ENCODE peak calls at places on chromosome 11, in seven cellular contexts. R is suprapubic skin, Z is upper lobe of right lung, H is GM10248, A is endothelial cell, Q is AG04449, M is dorsolateral prefrontal cortex. D is an unnamed sample.
A peak's percentile ranks its signal among the peaks of the same experiment; 100 is the strongest.

GRCh38 chr11:102592634-102593581 is 32.2 kb downstream of the MMP20 start:
- DNase-seq in A (no peak), Z (no peak), Q (no peak), R (no peak), H (no peak), M (no peak), D (no peak)

GRCh38 chr11:78384231-78384630 is 33.4 kb downstream of the GAB2 start:
- DNase-seq in H (no peak), A (no peak), Q (no peak), M (no peak), Z (no peak), R (no peak), D (no peak)

GRCh38 chr11:76587810-76588454 is 82.6 kb downstream of the LRRC32 start:
- DNase-seq in Q (no peak), H (no peak), Z (no peak), A (no peak), M (no peak), R (no peak), D (no peak)

GRCh38 chr11:111918390-111919256 is at the start of gene C11orf52:
- DNase-seq in Z (peak; percentile 82), R (peak; percentile 75), M (no peak), Q (no peak), A (peak; percentile 55), H (no peak), D (no peak)

GRCh38 chr11:95703059-95703458 is 86.5 kb downstream of the FAM76B start:
- DNase-seq in Z (no peak), H (peak; percentile 13), M (no peak), Q (no peak), R (no peak), A (no peak), D (no peak)

GRCh38 chr11:113664069-113664980 is 41.8 kb downstream of the TMPRSS5 start:
- DNase-seq in Z (no peak), H (no peak), R (no peak), A (no peak), Q (peak; percentile 38), M (no peak), D (no peak)

GRCh38 chr11:122634507-122634906 is 21.0 kb upstream of the UBASH3B start:
- DNase-seq in M (no peak), R (no peak), A (peak; percentile 15), Z (no peak), H (no peak), Q (no peak), D (no peak)

GRCh38 chr11:107844041-107844440 is 14.5 kb downstream of the SLC35F2 start:
- DNase-seq in M (no peak), Q (no peak), Z (no peak), R (no peak), H (no peak), A (no peak), D (no peak)

GRCh38 chr11:106288988-106289387 is 211.5 kb downstream of the AASDHPPT start:
- DNase-seq in Z (no peak), R (no peak), M (no peak), H (no peak), Q (no peak), A (no peak), D (no peak)

GRCh38 chr11:62542111-62542745 is 4.4 kb downstream of the AHNAK start:
- DNase-seq in H (peak; percentile 21), M (no peak), Z (no peak), Q (no peak), R (no peak), A (no peak), D (no peak)

GRCh38 chr11:68444566-68444965 is 16.0 kb upstream of the PPP6R3 start:
- DNase-seq in Q (no peak), A (no peak), R (no peak), H (no peak), M (no peak), Z (no peak), D (no peak)

GRCh38 chr11:123545726-123546125 is 108.7 kb downstream of the SCN3B start:
- DNase-seq in H (no peak), R (no peak), Q (no peak), A (no peak), M (no peak), Z (no peak), D (no peak)

GRCh38 chr11:108733479-108734116 is 68.7 kb downstream of the DDX10 start:
- DNase-seq in Q (no peak), Z (no peak), A (no peak), H (peak; percentile 40), R (no peak), M (no peak), D (no peak)

GRCh38 chr11:66694056-66694410 is 16.3 kb upstream of the RBM4B start:
- DNase-seq in M (peak; percentile 54), A (no peak), Q (no peak), Z (peak; percentile 57), R (no peak), H (no peak), D (no peak)

GRCh38 chr11:79159657-79160450 is 281.0 kb downstream of the TENM4 start:
- DNase-seq in Z (no peak), Q (no peak), M (no peak), H (no peak), R (no peak), A (no peak), D (no peak)

GRCh38 chr11:10498426-10499250 is 42.3 kb downstream of the RNF141 start:
- DNase-seq in A (no peak), M (no peak), Q (no peak), Z (no peak), R (no peak), H (peak; percentile 15), D (peak; percentile 78)

GRCh38 chr11:26247340-26247739 is 84.6 kb upstream of the ANO3 start:
- DNase-seq in A (no peak), Q (no peak), M (no peak), H (no peak), R (no peak), Z (no peak), D (no peak)

GRCh38 chr11:95715777-95716241 is 73.8 kb downstream of the FAM76B start:
- DNase-seq in Q (no peak), Z (no peak), A (peak; percentile 6), R (no peak), H (peak; percentile 27), M (no peak), D (no peak)

GRCh38 chr11:115926601-115927000 is 422.4 kb upstream of the CADM1 start:
- DNase-seq in H (no peak), Q (no peak), Z (no peak), R (no peak), M (no peak), A (no peak), D (no peak)

GRCh38 chr11:64566042-64566914 is 24.7 kb upstream of the SLC22A12 start:
- DNase-seq in Q (no peak), H (no peak), R (peak; percentile 73), A (peak; percentile 54), M (peak; percentile 65), Z (peak; percentile 64), D (no peak)

GRCh38 chr11:119664063-119664572 is 64.9 kb downstream of the NECTIN1 start:
- DNase-seq in Z (no peak), Q (no peak), M (no peak), A (no peak), H (no peak), R (no peak), D (no peak)

GRCh38 chr11:122306776-122307479 is 190.9 kb upstream of the BLID start:
- DNase-seq in A (no peak), H (no peak), R (no peak), Q (no peak), M (no peak), Z (no peak), D (no peak)

GRCh38 chr11:64036081-64037026 is 623 bp downstream of the FLRT1 start:
- DNase-seq in R (no peak), M (peak; percentile 42), H (no peak), A (no peak), Z (no peak), Q (no peak), D (no peak)

GRCh38 chr11:105489431-105489830 is 120.4 kb upstream of the GRIA4 start:
- DNase-seq in H (no peak), R (no peak), A (no peak), Z (no peak), Q (no peak), M (peak; percentile 18), D (no peak)

GRCh38 chr11:96520939-96521338 is 131.1 kb downstream of the JRKL start:
- DNase-seq in A (no peak), H (no peak), Q (no peak), R (no peak), Z (no peak), M (no peak), D (no peak)

GRCh38 chr11:70732493-70733206 is 334.3 kb downstream of the CTTN start:
- DNase-seq in A (no peak), R (no peak), Q (no peak), M (no peak), Z (peak; percentile 35), H (no peak), D (no peak)
- TF ChIP-seq CTCF in A (no peak), R (no peak), Q (no peak), M (no peak), Z (no peak), H (no peak), D (no peak)

GRCh38 chr11:36363361-36364272 is 67.5 kb downstream of the PRR5L start:
- DNase-seq in H (no peak), Z (no peak), M (no peak), Q (no peak), A (peak; percentile 42), R (no peak), D (no peak)

GRCh38 chr11:36362902-36363301 is 66.8 kb downstream of the PRR5L start:
- DNase-seq in M (no peak), Z (no peak), R (no peak), A (no peak), H (no peak), Q (peak; percentile 77), D (no peak)

GRCh38 chr11:36361901-36362391 is 65.9 kb downstream of the PRR5L start:
- DNase-seq in Q (peak; percentile 92), A (peak; percentile 12), M (no peak), H (no peak), Z (no peak), R (peak; percentile 66), D (peak; percentile 90)

GRCh38 chr11:36365937-36366336 is 69.8 kb downstream of the PRR5L start:
- DNase-seq in Q (no peak), Z (no peak), M (no peak), A (no peak), H (no peak), R (no peak), D (no peak)

GRCh38 chr11:36364551-36364950 is 68.5 kb downstream of the PRR5L start:
- DNase-seq in M (no peak), Z (no peak), R (no peak), H (no peak), Q (no peak), A (no peak), D (no peak)
- TF ChIP-seq CTCF in M (no peak), Z (no peak), R (no peak), H (no peak), Q (no peak), A (no peak), D (no peak)

GRCh38 chr11:44456544-44457270 is 108.8 kb upstream of the CD82 start:
- DNase-seq in A (peak; percentile 21), Z (no peak), H (no peak), M (no peak), Q (no peak), R (peak; percentile 22), D (no peak)
- TF ChIP-seq CTCF in A (peak; percentile 48), Z (peak; percentile 27), H (no peak), M (peak; percentile 39), Q (peak; percentile 45), R (no peak), D (peak; percentile 13)

DNA sequence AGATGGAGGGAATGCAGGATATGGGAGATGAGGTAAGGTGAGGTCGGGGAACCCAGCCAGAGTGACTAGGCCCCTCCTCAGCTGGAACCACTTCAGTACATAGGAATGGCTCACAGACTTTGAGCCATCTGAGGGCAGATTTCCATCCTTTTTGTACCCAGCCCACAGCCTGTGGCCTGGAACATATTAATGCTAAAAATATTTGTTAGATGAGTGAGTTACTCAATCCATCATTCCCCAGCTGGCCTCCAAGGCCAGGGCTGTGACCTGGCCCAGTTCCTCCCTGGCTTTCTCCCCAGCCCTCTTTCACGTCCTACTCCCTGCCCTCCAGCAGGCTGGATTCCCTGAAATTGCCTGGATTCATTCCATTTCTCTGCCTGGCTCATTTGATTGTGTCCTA is 57.2 kb upstream of the PRDM11 start:
- DNase-seq in M (peak; percentile 88), Q (peak; percentile 71), Z (no peak), R (peak; percentile 89), A (no peak), H (no peak), D (peak; percentile 89)
- TF ChIP-seq CTCF in M (no peak), Q (no peak), Z (no peak), R (no peak), A (no peak), H (no peak), D (no peak)